ENCODE peak calls at places on chromosome 16, in seven cellular contexts. F, Z, D, M, I, O and J are unnamed samples. For H3K27me3, the result is how much of the 10 kb centered on the place peaks cover.

GRCh38 chr16:16992986-16993783 is 477.6 kb downstream of the XYLT1 start:
- DNase-seq in O (no peak), Z (no peak), I (no peak), D (no peak), M (no peak), F (no peak), J (no peak)

GRCh38 chr16:1526608-1527555 is 6.6 kb upstream of the TMEM204 start:
- DNase-seq in M (no peak), O (no peak), F (no peak), I (no peak), Z (no peak), D (no peak), J (no peak)

GRCh38 chr16:74865922-74866598 is 91.4 kb upstream of the FA2H start:
- DNase-seq in O (peak), F (no peak), I (no peak), D (peak), M (peak), Z (no peak), J (no peak)

GRCh38 chr16:58205276-58206036 is 7.5 kb upstream of the CSNK2A2 start:
- DNase-seq in Z (no peak), O (no peak), M (no peak), D (no peak), I (peak), F (no peak), J (no peak)

GRCh38 chr16:89953671-89954406 is 5.3 kb downstream of the DEF8 start:
- DNase-seq in Z (no peak), D (no peak), M (no peak), I (no peak), O (no peak), F (no peak), J (no peak)

GRCh38 chr16:56532714-56533113 is 12.9 kb upstream of the BBS2 start:
- DNase-seq in Z (peak), I (no peak), O (no peak), F (no peak), M (peak), D (no peak), J (no peak)

GRCh38 chr16:8958344-8958808 is 5.3 kb downstream of the USP7 start:
- DNase-seq in D (no peak), M (no peak), O (no peak), F (peak), I (no peak), Z (peak), J (peak)

GRCh38 chr16:2926660-2927646 is 15.2 kb downstream of the FLYWCH1 start:
- DNase-seq in I (peak), O (peak), Z (peak), D (no peak), M (peak), F (peak), J (peak)

GRCh38 chr16:70677499-70678120 is 8.2 kb downstream of the MTSS2 start:
- DNase-seq in D (no peak), O (no peak), Z (no peak), M (no peak), F (no peak), I (no peak), J (no peak)

GRCh38 chr16:72367841-72368240 is 195.9 kb upstream of the PMFBP1 start:
- DNase-seq in F (no peak), D (no peak), I (no peak), Z (no peak), M (no peak), O (no peak), J (no peak)

GRCh38 chr16:75019007-75019406 is 20.2 kb downstream of the ZNRF1 start:
- DNase-seq in M (no peak), O (no peak), D (no peak), I (no peak), Z (no peak), F (peak), J (no peak)

GRCh38 chr16:27235055-27235937 is 32.0 kb downstream of the KDM8 start:
- DNase-seq in M (peak), Z (peak), I (no peak), D (no peak), F (peak), O (no peak), J (peak)

GRCh38 chr16:14013571-14014283 is 57.4 kb upstream of the MRTFB start:
- DNase-seq in I (peak), D (no peak), F (peak), O (no peak), M (no peak), Z (peak), J (peak)

GRCh38 chr16:11355862-11356261 is 10.6 kb downstream of the RMI2 start:
- DNase-seq in M (no peak), I (no peak), Z (no peak), D (no peak), O (no peak), F (no peak), J (no peak)

GRCh38 chr16:11705311-11705710 is 37.1 kb downstream of the SNN start:
- DNase-seq in O (no peak), D (no peak), M (no peak), I (no peak), F (no peak), Z (no peak), J (no peak)

GRCh38 chr16:54493076-54493475 is 206.5 kb upstream of the IRX3 start:
- DNase-seq in D (no peak), O (no peak), M (no peak), Z (no peak), I (no peak), F (no peak), J (peak)

GRCh38 chr16:70750893-70751467 is 50.0 kb downstream of the VAC14 start:
- DNase-seq in F (peak), I (no peak), D (no peak), M (no peak), O (no peak), Z (no peak), J (peak)

GRCh38 chr16:52770828-52771227 is 223.9 kb upstream of the TOX3 start:
- DNase-seq in M (no peak), F (no peak), D (no peak), O (no peak), Z (no peak), I (no peak), J (no peak)

GRCh38 chr16:54193656-54194007 is 93.0 kb downstream of the IRX3 start:
- DNase-seq in F (peak), I (peak), D (peak), O (peak), M (peak), Z (peak), J (peak)

GRCh38 chr16:30750876-30751465 is 2.7 kb downstream of the PHKG2 start:
- DNase-seq in M (no peak), I (no peak), O (no peak), Z (no peak), D (no peak), F (no peak), J (no peak)

GRCh38 chr16:65572156-65572555 is 450.3 kb upstream of the CDH11 start:
- DNase-seq in Z (no peak), O (no peak), F (peak), M (no peak), D (no peak), I (peak), J (peak)

GRCh38 chr16:24731722-24732419 is 2.4 kb downstream of the TNRC6A start:
- DNase-seq in D (no peak), F (no peak), I (no peak), Z (no peak), M (no peak), O (no peak), J (no peak)

GRCh38 chr16:55490301-55490700 is 11.3 kb downstream of the MMP2 start:
- DNase-seq in M (no peak), D (no peak), Z (no peak), I (no peak), F (no peak), O (no peak), J (no peak)

GRCh38 chr16:64983983-64984382 is 137.9 kb downstream of the CDH11 start:
- DNase-seq in O (peak), D (peak), Z (peak), F (peak), M (peak), I (no peak), J (peak)

GRCh38 chr16:76035689-76036088 is 241.5 kb upstream of the CNTNAP4 start:
- DNase-seq in F (no peak), O (peak), D (no peak), Z (peak), I (no peak), M (no peak), J (peak)

GRCh38 chr16:51175081-51175480 is 24.0 kb upstream of the SALL1 start:
- DNase-seq in D (no peak), I (no peak), Z (no peak), F (peak), M (no peak), O (no peak), J (peak)

GRCh38 chr16:3004781-3005284 is 7.9 kb upstream of the CLDN9 start:
- DNase-seq in F (no peak), O (no peak), D (no peak), Z (peak), I (peak), M (peak), J (no peak)

GRCh38 chr16:54879681-54880080 is 51.0 kb upstream of the IRX5 start:
- DNase-seq in O (no peak), F (no peak), D (no peak), I (no peak), M (no peak), Z (no peak), J (no peak)

GRCh38 chr16:49474741-49475140 is 101.1 kb downstream of the C16orf78 start:
- DNase-seq in D (no peak), Z (no peak), F (no peak), M (no peak), I (no peak), O (no peak), J (no peak)

GRCh38 chr16:58042001-58042885 is 16.7 kb downstream of the MMP15 start:
- DNase-seq in I (no peak), O (no peak), M (no peak), D (no peak), Z (no peak), F (no peak), J (no peak)

GRCh38 chr16:57131351-57131970 is 39.1 kb downstream of the CPNE2 start:
- DNase-seq in O (no peak), F (no peak), Z (no peak), M (no peak), I (no peak), D (no peak), J (no peak)

GRCh38 chr16:54125751-54126655 is 160.6 kb downstream of the IRX3 start:
- DNase-seq in M (no peak), Z (no peak), D (no peak), F (no peak), O (no peak), I (peak), J (no peak)

GRCh38 chr16:1543085-1543896 is 9.8 kb downstream of the TMEM204 start:
- DNase-seq in M (peak), I (peak), O (no peak), F (peak), D (no peak), Z (peak), J (peak)

GRCh38 chr16:49833055-49833454 is 22.9 kb downstream of the ZNF423 start:
- DNase-seq in Z (no peak), D (no peak), I (no peak), F (no peak), M (no peak), O (no peak), J (no peak)

DNA sequence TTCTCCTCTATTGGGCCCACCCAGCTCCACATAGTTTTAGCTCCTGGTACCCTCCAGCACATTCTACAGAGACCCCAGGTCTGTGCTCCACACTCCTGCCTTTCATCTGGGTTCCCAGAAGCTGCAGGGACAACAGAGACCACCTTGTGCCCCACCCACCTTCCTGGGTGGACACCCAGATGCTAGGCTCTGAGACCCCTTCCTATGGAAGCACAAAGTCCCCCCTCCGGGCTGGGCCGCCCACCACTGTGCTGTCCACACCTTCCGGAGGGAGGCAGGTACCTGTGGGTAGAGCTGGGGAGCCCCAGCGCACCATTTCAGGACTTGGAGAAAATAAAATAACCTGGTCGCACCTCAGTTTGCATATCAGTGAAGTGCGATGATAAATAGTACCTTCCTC is 224.9 kb upstream of the FOXF1 start:
- DNase-seq in I (no peak), F (no peak), D (no peak), O (no peak), Z (no peak), M (no peak), J (no peak)
- H3K27me3 ChIP-seq in I (half or more), F (under half), D (half or more), O (under half), Z (under half), M (under half), J (half or more)

GRCh38 chr16:88921603-88921995 is 55.1 kb upstream of the PABPN1L start:
- DNase-seq in D (no peak), Z (no peak), M (no peak), F (no peak), I (no peak), O (no peak), J (no peak)
- H2BK120ac ChIP-seq in D (no peak), Z (no peak), M (no peak), F (no peak), I (no peak), O (no peak), J (no peak)

DNA sequence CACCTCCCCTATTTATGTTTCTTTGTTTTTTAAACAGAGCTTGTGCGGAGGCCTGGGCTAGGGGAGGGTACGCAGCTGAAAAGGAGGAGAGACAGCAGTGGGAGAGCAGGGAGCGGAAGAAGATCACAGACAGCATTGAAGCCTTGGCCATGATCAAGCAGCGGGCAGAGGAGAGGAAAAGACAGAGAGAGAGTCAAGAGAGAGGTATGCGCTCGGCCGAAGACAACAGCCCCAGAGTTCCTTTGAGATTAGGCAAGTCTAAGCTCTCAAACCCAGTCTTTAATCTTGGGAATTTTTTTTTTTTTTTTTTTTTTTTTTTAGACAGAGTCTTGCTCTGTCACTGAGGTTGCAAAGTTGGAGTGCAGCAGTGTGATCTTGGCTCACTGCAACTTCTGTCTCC is 20.6 kb downstream of the DNAAF1 start:
- DNase-seq in F (no peak), M (no peak), D (no peak), Z (no peak), I (no peak), O (no peak), J (no peak)
- H3K27me3 ChIP-seq in F (under half), M (under half), D (under half), Z (under half), I (under half), O (under half), J (half or more)

GRCh38 chr16:86382067-86382773 is 128.1 kb upstream of the FOXF1 start:
- DNase-seq in F (no peak), Z (no peak), I (no peak), O (no peak), M (no peak), D (no peak), J (no peak)

GRCh38 chr16:86384263-86384649 is 126.1 kb upstream of the FOXF1 start:
- DNase-seq in F (no peak), I (no peak), D (no peak), Z (no peak), O (no peak), M (no peak), J (no peak)

GRCh38 chr16:86382774-86383407 is 127.4 kb upstream of the FOXF1 start:
- DNase-seq in F (no peak), O (no peak), M (no peak), Z (no peak), I (no peak), D (no peak), J (peak)

GRCh38 chr16:86384980-86385379 is 125.3 kb upstream of the FOXF1 start:
- DNase-seq in Z (no peak), M (no peak), I (no peak), O (no peak), F (no peak), D (no peak), J (no peak)

DNA sequence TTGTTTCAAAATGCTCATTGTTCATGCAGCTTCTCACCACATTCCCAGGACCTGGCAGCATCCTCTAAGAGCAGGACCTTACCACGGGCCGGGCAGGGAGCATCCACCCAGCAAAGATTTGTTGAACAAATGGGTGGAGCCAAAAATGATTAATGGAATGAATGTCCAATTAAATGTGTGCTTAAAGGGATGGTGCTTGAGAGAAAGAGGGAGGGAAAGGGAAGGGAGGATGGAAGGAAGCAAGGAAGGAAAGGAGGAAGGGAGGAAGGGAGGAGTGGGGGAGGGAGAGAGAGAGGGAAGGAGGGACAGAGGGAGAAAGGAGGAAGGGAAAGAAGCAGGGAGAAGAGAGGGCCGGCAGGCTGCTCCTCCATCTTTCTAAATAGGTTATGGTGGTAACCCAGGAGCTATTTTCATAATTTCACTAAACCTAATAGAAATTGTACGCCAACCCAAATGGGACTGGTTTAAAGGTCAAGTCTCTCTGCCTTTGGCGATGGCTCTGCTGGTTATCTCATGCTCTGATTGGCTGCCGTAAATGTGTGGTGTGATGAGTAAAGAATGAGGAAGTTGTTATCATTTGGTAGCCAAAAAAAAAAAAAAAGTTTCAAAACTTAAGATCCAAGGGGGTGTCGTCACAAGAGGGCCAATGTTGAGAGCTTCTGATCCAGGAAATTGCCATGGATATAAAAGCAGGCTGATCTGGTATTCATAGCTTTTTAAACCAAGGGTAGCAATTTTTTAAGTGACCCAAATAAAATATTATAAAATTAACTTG is 126.7 kb upstream of the FOXF1 start:
- DNase-seq in M (no peak), D (no peak), O (no peak), I (no peak), F (peak), Z (peak), J (peak)
- H2BK120ac ChIP-seq in M (no peak), D (no peak), O (no peak), I (no peak), F (peak), Z (no peak), J (peak)

DNA sequence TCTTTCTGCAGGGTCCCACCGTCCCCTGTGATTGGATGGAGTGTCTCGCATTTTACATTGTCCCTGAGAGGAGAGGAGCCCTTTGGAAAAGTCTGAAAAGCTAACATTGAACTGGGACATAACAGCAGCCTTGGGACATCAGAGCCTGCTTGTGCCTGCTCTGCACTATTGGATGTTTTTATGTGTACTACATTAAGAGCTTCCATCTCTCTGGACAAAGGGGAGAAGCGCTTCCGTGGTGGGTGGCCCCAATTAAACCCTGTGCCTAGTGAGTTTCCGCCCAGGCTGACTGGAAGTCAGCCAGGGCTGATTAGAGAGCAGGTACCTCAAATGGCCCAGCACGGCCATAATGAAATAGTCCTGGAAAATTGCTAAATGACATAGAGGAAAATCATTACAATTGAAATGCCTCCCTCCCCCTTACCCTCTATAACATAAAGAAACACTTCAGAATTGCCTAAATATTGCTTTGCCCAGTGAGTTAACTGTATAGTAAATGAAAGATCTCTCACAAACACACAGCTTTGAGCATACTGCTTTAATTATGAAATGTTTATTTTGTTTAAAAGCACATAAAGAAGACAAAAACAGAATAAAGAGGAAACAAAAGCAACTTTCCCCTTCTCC is 9.1 kb upstream of the ADAMTS18 start:
- DNase-seq in I (no peak), M (no peak), Z (no peak), F (no peak), O (no peak), D (no peak), J (no peak)
- H3K27me3 ChIP-seq in I (under half), M (under half), Z (under half), F (under half), O (under half), D (under half), J (under half)